ENCODE peak calls at places on chromosomes 1 and 21, in nine cellular contexts. Y is A549, B is tibial nerve, D is PC-3, R is PC-9, M is uterus, G is neural progenitor cell, J is right atrium auricular region, V is tibial artery. O is an unnamed sample. For H3K9me3 and H3K4me1, the result is how much of the 10 kb centered on the place peaks cover.

GRCh38 chr1:50271968-50272578 is 151.2 kb downstream of the DMRTA2 start:
- DNase-seq in Y (peak), J (no peak), V (no peak), M (no peak), G (peak), B (peak), R (peak), D (peak), O (peak)

GRCh38 chr1:21468597-21468996 is 28.7 kb downstream of the NBPF3 start:
- DNase-seq in Y (no peak), B (no peak), M (no peak), D (peak), R (no peak), V (no peak), G (peak), J (no peak), O (no peak)

GRCh38 chr1:28062806-28063205 is 25.6 kb downstream of the EYA3 start:
- DNase-seq in G (no peak), D (no peak), M (no peak), V (no peak), J (no peak), Y (no peak), R (no peak), B (no peak), O (no peak)

GRCh38 chr1:245654460-245655050 is 499.8 kb downstream of the KIF26B start:
- DNase-seq in B (no peak), D (no peak), V (no peak), J (no peak), Y (no peak), M (no peak), G (no peak), R (no peak), O (no peak)

GRCh38 chr1:24727490-24728214 is 17.6 kb upstream of the CLIC4 start:
- DNase-seq in Y (no peak), V (peak), J (peak), M (peak), G (no peak), R (no peak), D (no peak), B (no peak), O (peak)

GRCh38 chr21:34129971-34130597 is 56.7 kb downstream of the MRPS6 start:
- DNase-seq in J (no peak), B (no peak), R (no peak), M (no peak), Y (no peak), V (no peak), D (no peak), G (peak), O (no peak)

GRCh38 chr1:67683306-67683705 is 1.7 kb upstream of the GADD45A start:
- DNase-seq in G (no peak), D (peak), R (no peak), J (no peak), V (no peak), Y (no peak), B (no peak), M (no peak), O (no peak)

GRCh38 chr1:91501527-91501859 is 842 bp downstream of the CDC7 start:
- DNase-seq in G (no peak), J (no peak), R (no peak), M (no peak), D (no peak), Y (peak), B (no peak), V (no peak), O (no peak)

GRCh38 chr1:150577557-150578277 is 1.7 kb downstream of the MCL1 start:
- DNase-seq in G (no peak), B (no peak), M (no peak), J (no peak), R (no peak), D (no peak), Y (no peak), V (no peak), O (no peak)

GRCh38 chr1:4362314-4363044 is 291.9 kb upstream of the AJAP1 start:
- DNase-seq in J (no peak), R (no peak), D (no peak), M (no peak), Y (no peak), B (no peak), G (no peak), V (no peak), O (no peak)

GRCh38 chr1:15680131-15680530 is 4.0 kb upstream of the PLEKHM2 start:
- DNase-seq in R (peak), J (no peak), B (no peak), D (peak), M (no peak), G (no peak), V (no peak), Y (no peak), O (no peak)

GRCh38 chr1:2879591-2879990 is 78.1 kb upstream of the TTC34 start:
- DNase-seq in G (no peak), B (no peak), J (no peak), M (no peak), R (no peak), D (no peak), V (no peak), Y (no peak), O (no peak)
- H3K9me3 ChIP-seq in G (under half), B (under half), J (under half), M (under half), R (under half), D (under half), V (under half), Y (under half), O (under half)

GRCh38 chr1:82377201-82377884 is 576.6 kb downstream of the ADGRL2 start:
- DNase-seq in B (no peak), Y (no peak), M (no peak), R (no peak), D (peak), V (no peak), G (no peak), J (no peak), O (no peak)
- TF ChIP-seq CTCF in B (no peak), Y (no peak), M (no peak), R (no peak), D (peak), V (no peak), G (peak), J (no peak), O (no peak)

GRCh38 chr1:228162286-228163003 is 3.2 kb upstream of the IBA57 start:
- DNase-seq in D (peak), B (no peak), R (no peak), G (no peak), M (peak), V (no peak), Y (no peak), J (no peak), O (no peak)

GRCh38 chr1:228164561-228165371 is 838 bp upstream of the IBA57 start:
- DNase-seq in V (no peak), G (no peak), B (no peak), M (peak), J (no peak), R (no peak), Y (no peak), D (no peak), O (no peak)

GRCh38 chr1:228163776-228164534 is 1.6 kb upstream of the IBA57 start:
- DNase-seq in B (no peak), Y (no peak), D (no peak), R (no peak), V (no peak), J (no peak), M (peak), G (no peak), O (no peak)

GRCh38 chr1:228161866-228162265 is 3.7 kb upstream of the IBA57 start:
- DNase-seq in Y (no peak), M (peak), B (no peak), D (no peak), G (peak), V (no peak), J (no peak), R (no peak), O (no peak)

GRCh38 chr1:228163004-228163753 is 2.4 kb upstream of the IBA57 start:
- DNase-seq in D (no peak), B (no peak), Y (no peak), M (peak), V (no peak), R (peak), J (peak), G (no peak), O (peak)
- H3K4me1 ChIP-seq in D (under half), B (under half), Y (under half), M (under half), V (under half), R (under half), J (under half), G (under half), O (under half)

GRCh38 chr1:212098340-212098739 is 62.8 kb downstream of the DTL start:
- DNase-seq in V (no peak), Y (no peak), G (peak), M (no peak), B (no peak), D (no peak), J (no peak), R (no peak), O (no peak)
- H3K9me3 ChIP-seq in V (under half), Y (under half), G (under half), M (under half), B (under half), D (under half), J (under half), R (under half), O (under half)